ENCODE peak calls at places on chromosome 5, in nine cellular contexts. A is pons, C is NCI-H1694, L is T-cell, K is NCI-H774, R is left ventricle myocardium inferior, X is germinal center, S is nucleus accumbens, Z is activated B cell treated with CpG ODN at 0.5 μM for 24 hours. H is an unnamed sample.

GRCh38 chr5:76782444-76782843 is 36.4 kb upstream of the F2RL1 start:
- DNase-seq in A (no peak), C (no peak), L (no peak), K (no peak), R (no peak), X (no peak), S (no peak), Z (no peak), H (no peak)

GRCh38 chr5:55911784-55912653 is 60.9 kb downstream of the IL31RA start:
- DNase-seq in A (no peak), C (no peak), L (no peak), K (no peak), R (no peak), X (no peak), S (no peak), Z (no peak), H (no peak)

GRCh38 chr5:80269991-80270438 is 14.2 kb upstream of the SERINC5 start:
- DNase-seq in A (no peak), C (no peak), L (peak), K (no peak), R (no peak), X (no peak), S (no peak), Z (no peak), H (peak)

GRCh38 chr5:3392306-3392939 is 203.2 kb upstream of the IRX1 start:
- DNase-seq in A (no peak), C (no peak), L (no peak), K (no peak), R (no peak), X (no peak), S (no peak), Z (no peak), H (no peak)

GRCh38 chr5:139167052-139167451 is 31.1 kb downstream of the SIL1 start:
- DNase-seq in A (no peak), C (no peak), L (no peak), K (no peak), R (no peak), X (no peak), S (no peak), Z (no peak), H (no peak)

GRCh38 chr5:111681791-111682190 is 75.2 kb downstream of the NREP start:
- DNase-seq in A (no peak), C (no peak), L (no peak), K (no peak), R (no peak), X (no peak), S (no peak), Z (no peak), H (no peak)

GRCh38 chr5:53092242-53092641 is 17.3 kb downstream of the MOCS2 start:
- DNase-seq in A (no peak), C (no peak), L (no peak), K (no peak), R (no peak), X (no peak), S (no peak), Z (no peak), H (no peak)

GRCh38 chr5:109992264-109992915 is 302.7 kb downstream of the MAN2A1 start:
- DNase-seq in A (no peak), C (no peak), L (no peak), K (no peak), R (no peak), X (no peak), S (no peak), Z (no peak), H (no peak)

GRCh38 chr5:80149161-80149609 is 106.7 kb downstream of the SERINC5 start:
- DNase-seq in A (peak), C (no peak), L (no peak), K (peak), R (no peak), X (no peak), S (no peak), Z (no peak), H (no peak)

H was measured in activated CD4-positive, alpha-beta T cell treated with anti-CD3 and anti-CD28 coated beads, Interleukin-2, amount 50 U/mL, for 4 hours.